ENCODE peak calls at places on chromosomes 2 and 18, in ten cellular contexts. Q is epithelial cell of esophagus, P is fibroblast of mammary gland, O is lower lobe of right lung, K is neural progenitor cell, T is heart right ventricle, D is fibroblast of pulmonary artery, N is fibroblast of the aortic adventitia, F is AG04449, J is aorta. B is an unnamed sample.

GRCh38 chr2:239469101-239469960 is 68.5 kb upstream of the HDAC4 start:
- DNase-seq in O (no peak), J (no peak), N (no peak), D (no peak), P (no peak), T (no peak), Q (no peak), K (no peak), F (no peak), B (no peak)

GRCh38 chr2:7014201-7014640 is 97.0 kb downstream of the RNF144A start:
- DNase-seq in D (peak; percentile 44), F (no peak), J (no peak), N (peak; percentile 32), K (peak; percentile 69), P (peak; percentile 81), Q (no peak), O (no peak), T (no peak), B (peak; percentile 37)

GRCh38 chr18:37346048-37346447 is 219.6 kb downstream of the CELF4 start:
- DNase-seq in Q (no peak), N (no peak), O (no peak), T (no peak), D (no peak), P (no peak), K (no peak), F (no peak), J (no peak), B (no peak)

GRCh38 chr2:239569401-239570090 is 168.7 kb upstream of the HDAC4 start:
- DNase-seq in K (no peak), D (no peak), Q (no peak), O (no peak), F (no peak), N (no peak), P (peak; percentile 8), J (peak; percentile 31), T (no peak), B (no peak)

GRCh38 chr2:104858325-104858978 is 4.5 kb downstream of the POU3F3 start:
- DNase-seq in N (no peak), J (no peak), K (no peak), P (no peak), F (no peak), D (no peak), T (no peak), Q (no peak), O (no peak), B (no peak)

GRCh38 chr2:39629646-39630045 is 36.1 kb upstream of the TMEM178A start:
- DNase-seq in O (no peak), N (no peak), D (no peak), P (no peak), K (no peak), T (no peak), Q (peak; percentile 11), J (no peak), F (no peak), B (no peak)

GRCh38 chr2:134181219-134181618 is 72.7 kb upstream of the MGAT5 start:
- DNase-seq in F (no peak), O (no peak), J (no peak), Q (peak; percentile 88), P (no peak), K (no peak), N (no peak), D (no peak), T (no peak), B (peak; percentile 80)

GRCh38 chr2:185291035-185291647 is 447.5 kb upstream of the FSIP2 start:
- DNase-seq in F (peak; percentile 4), D (peak; percentile 69), N (peak; percentile 59), Q (peak; percentile 75), O (no peak), T (no peak), K (peak; percentile 82), P (peak; percentile 55), J (peak; percentile 46), B (peak; percentile 30)

GRCh38 chr2:56684371-56684770 is 500.6 kb downstream of the CCDC85A start:
- DNase-seq in O (no peak), Q (no peak), K (peak; percentile 4), D (no peak), N (no peak), P (no peak), T (no peak), F (no peak), J (no peak), B (no peak)

GRCh38 chr2:85501244-85501643 is 37.7 kb upstream of the MAT2A start:
- DNase-seq in K (no peak), Q (peak; percentile 19), O (no peak), D (peak; percentile 29), P (peak; percentile 21), T (no peak), F (no peak), J (no peak), N (no peak), B (no peak)

DNA sequence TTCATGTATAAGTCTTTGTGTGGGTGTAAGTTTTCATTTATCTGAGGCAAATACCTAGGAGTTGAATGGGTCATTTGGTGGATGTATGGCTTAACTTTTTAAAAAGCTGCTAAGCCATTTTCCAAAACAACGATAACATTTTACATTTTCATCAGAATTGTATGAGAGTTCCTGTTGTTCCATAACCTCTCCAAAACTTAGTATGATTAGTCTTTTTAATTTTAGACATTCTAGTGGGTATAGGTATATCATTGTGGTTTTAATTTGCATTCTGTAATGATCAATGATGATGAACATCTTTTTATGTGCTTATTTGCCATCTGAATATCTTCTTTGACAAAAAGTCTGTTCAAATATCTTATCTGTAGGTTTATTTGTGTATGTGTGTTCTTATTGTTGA is 74.4 kb upstream of the UGP2 start:
- DNase-seq in T (no peak), Q (no peak), F (no peak), N (no peak), J (no peak), O (no peak), K (no peak), D (no peak), P (no peak), B (no peak)
- H3K4me3 ChIP-seq in T (no peak overlapping the region), Q (no peak overlapping the region), F (no peak overlapping the region), N (no peak overlapping the region), J (no peak overlapping the region), O (no peak overlapping the region), K (no peak overlapping the region), D (no peak overlapping the region), P (no peak overlapping the region), B (no peak overlapping the region)

DNA sequence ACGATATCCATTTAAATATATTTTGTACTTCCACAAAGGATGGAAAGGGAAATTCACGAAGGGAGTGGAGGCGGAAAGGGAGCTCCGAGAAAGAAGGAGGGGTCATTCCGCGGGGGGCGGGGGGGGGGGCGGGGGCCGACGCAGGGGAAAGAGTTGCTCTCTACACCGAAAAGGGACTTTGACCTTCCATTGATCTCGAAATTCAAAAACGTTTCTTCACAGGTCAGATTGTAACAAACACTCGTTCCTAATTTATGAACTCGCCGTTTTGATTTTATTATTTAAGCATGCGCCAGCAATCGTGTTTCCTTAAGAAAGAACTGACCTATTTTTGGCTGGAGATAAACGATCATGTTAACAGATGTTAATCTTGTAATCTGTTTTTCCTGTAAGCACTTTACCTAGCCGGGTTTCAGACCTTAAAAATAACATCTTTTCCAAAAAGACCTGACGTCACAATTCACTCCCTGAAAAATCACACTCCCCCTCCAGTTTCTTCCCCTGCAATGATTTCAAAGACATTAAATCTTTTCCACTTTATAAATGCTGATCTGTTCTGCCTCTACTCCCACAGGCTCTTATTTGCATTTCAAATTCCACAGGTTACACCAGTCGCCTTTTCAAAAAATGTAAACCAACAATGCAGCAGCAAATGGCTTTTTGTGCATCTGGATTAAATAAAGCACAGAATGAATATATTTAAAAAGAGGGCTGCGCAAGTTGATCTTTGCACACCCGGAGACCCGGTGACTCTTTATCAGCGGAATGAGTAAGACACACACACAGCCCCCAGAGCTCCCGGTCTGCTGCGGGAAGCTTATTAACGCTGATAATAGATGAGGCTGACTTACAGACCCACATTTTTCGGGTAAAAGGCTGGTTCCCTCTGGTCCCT is 1.6 kb downstream of the ZNF516 start:
- DNase-seq in T (no peak), K (peak; percentile 68), D (peak; percentile 33), F (no peak), J (no peak), O (no peak), P (peak; percentile 72), Q (peak; percentile 50), N (peak; percentile 58), B (no peak)
- H3K4me3 ChIP-seq in T (peak overlapping the region; percentile 82), K (peak overlapping the region; percentile 67), D (peak overlapping the region; percentile 65), F (peak overlapping the region; percentile 78), J (peak overlapping the region; percentile 54), O (peak overlapping the region; percentile 85), P (peak overlapping the region; percentile 92), Q (peak overlapping the region; percentile 67), N (peak overlapping the region; percentile 73), B (peak overlapping the region; percentile 71)

GRCh38 chr2:112680666-112681101 is 34.9 kb downstream of the SLC20A1 start:
- DNase-seq in D (no peak), J (no peak), K (no peak), P (no peak), O (no peak), T (no peak), Q (no peak), F (no peak), N (no peak), B (no peak)
- H3K4me3 ChIP-seq in D (no peak overlapping the region), J (no peak overlapping the region), K (no peak overlapping the region), P (no peak overlapping the region), O (no peak overlapping the region), T (no peak overlapping the region), Q (no peak overlapping the region), F (no peak overlapping the region), N (no peak overlapping the region), B (no peak overlapping the region)

GRCh38 chr2:101001713-101002561 is at the start of gene RPL31:
- DNase-seq in D (peak; percentile 98), Q (peak; percentile 97), J (peak; percentile 98), O (peak; percentile 98), P (peak; percentile 97), N (peak; percentile 97), F (peak; percentile 80), T (peak; percentile 98), K (peak; percentile 97), B (peak; percentile 97)
- H3K4me3 ChIP-seq in D (peak within 1 kb of the TSS; percentile 94), Q (peak within 1 kb of the TSS; percentile 68), J (peak within 1 kb of the TSS; percentile 94), O (peak within 1 kb of the TSS; percentile 99), P (peak within 1 kb of the TSS; percentile 96), N (peak within 1 kb of the TSS; percentile 94), F (peak within 1 kb of the TSS; percentile 70), T (peak within 1 kb of the TSS; percentile 68), K (peak within 1 kb of the TSS; percentile 81), B (peak within 1 kb of the TSS; percentile 96)

DNA sequence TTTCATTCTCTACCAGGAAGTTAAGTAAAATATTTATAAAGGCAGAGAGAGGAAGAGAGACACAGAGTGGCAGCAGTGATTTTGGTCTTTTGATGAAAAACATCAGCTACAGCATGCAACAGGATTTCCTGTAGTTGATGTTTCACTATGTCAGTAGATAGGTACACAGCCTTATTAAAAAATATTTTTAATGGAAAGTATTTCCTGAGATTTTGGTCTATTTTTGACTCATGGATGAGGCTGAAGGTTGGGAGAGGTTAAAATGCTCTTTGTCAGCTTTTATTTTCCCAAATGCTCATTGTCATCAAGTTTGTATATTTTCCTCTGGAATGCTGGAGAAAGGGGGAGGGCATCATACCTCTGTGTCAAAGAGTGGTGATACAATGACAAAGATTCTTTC is 1112.5 kb downstream of the CBLN2 start:
- DNase-seq in J (no peak), N (no peak), O (no peak), Q (no peak), T (no peak), D (peak; percentile 17), P (no peak), K (no peak), F (no peak), B (no peak)
- H3K4me3 ChIP-seq in J (no peak overlapping the region), N (no peak overlapping the region), O (no peak overlapping the region), Q (no peak overlapping the region), T (no peak overlapping the region), D (no peak overlapping the region), P (no peak overlapping the region), K (no peak overlapping the region), F (no peak overlapping the region), B (no peak overlapping the region)

B was measured in Jurkat, Clone E6-1.